ENCODE peak calls at places on chromosomes 2 and 18, in seven cellular contexts. S is AG20443, A is cerebellum, V is fibroblast of lung, O is MM.1S, G is MV-4-11, U is EH. H is an unnamed sample.

GRCh38 chr18:43786893-43787292 is 509.6 kb upstream of the SYT4 start:
- DNase-seq in S (no peak), A (no peak), V (no peak), O (no peak), G (no peak), U (no peak), H (no peak)

GRCh38 chr18:23803755-23804154 is 114.5 kb downstream of the LAMA3 start:
- DNase-seq in S (no peak), A (no peak), V (no peak), O (no peak), G (no peak), U (no peak), H (no peak)

GRCh38 chr18:34001376-34001775 is 223.3 kb downstream of the NOL4 start:
- DNase-seq in S (no peak), A (no peak), V (no peak), O (no peak), G (no peak), U (no peak), H (no peak)

GRCh38 chr2:60520917-60521539 is 32.4 kb downstream of the BCL11A start:
- DNase-seq in S (no peak), A (no peak), V (no peak), O (no peak), G (no peak), U (no peak), H (no peak)

GRCh38 chr2:235055891-235056516 is 104.2 kb downstream of the SH3BP4 start:
- DNase-seq in S (no peak), A (no peak), V (peak), O (no peak), G (no peak), U (peak), H (peak)

GRCh38 chr2:170878505-170878904 is 50.5 kb upstream of the GORASP2 start:
- DNase-seq in S (no peak), A (no peak), V (no peak), O (peak), G (no peak), U (no peak), H (no peak)

GRCh38 chr2:52386433-52386832 is 1354.5 kb upstream of the NRXN1 start:
- DNase-seq in S (no peak), A (peak), V (no peak), O (no peak), G (no peak), U (no peak), H (no peak)

GRCh38 chr2:1738646-1739302 is 5.5 kb downstream of the PXDN start:
- DNase-seq in S (peak), A (no peak), V (peak), O (no peak), G (no peak), U (no peak), H (no peak)

GRCh38 chr2:67899187-67899586 is 163.6 kb downstream of the C1D start:
- DNase-seq in S (no peak), A (no peak), V (no peak), O (no peak), G (no peak), U (no peak), H (no peak)

GRCh38 chr2:162297925-162298552 is 20.4 kb downstream of the IFIH1 start:
- DNase-seq in S (peak), A (peak), V (peak), O (peak), G (peak), U (peak), H (peak)

GRCh38 chr18:62566199-62566598 is 43.4 kb downstream of the ZCCHC2 start:
- DNase-seq in S (peak), A (no peak), V (peak), O (no peak), G (peak), U (peak), H (peak)

GRCh38 chr2:184599875-184600227 is 1.5 kb downstream of the ZNF804A start:
- DNase-seq in S (no peak), A (peak), V (peak), O (peak), G (peak), U (no peak), H (peak)

GRCh38 chr2:23689131-23689700 is 237.7 kb downstream of the ATAD2B start:
- DNase-seq in S (no peak), A (no peak), V (no peak), O (no peak), G (no peak), U (no peak), H (no peak)